ENCODE peak calls at places on chromosomes 16 and 17, in five cellular contexts. One of them, this sample, is unnamed.

GRCh38 chr17:75689441-75689873 is 22.3 kb downstream of the SAP30BP start:
- DNase-seq in fibroblast of mammary gland: no peak
- DNase-seq in effector CD4-positive, alpha-beta T cell: peak
- DNase-seq in stimulated activated CD8-positive, alpha-beta memory T cell treated with anti-CD3 and anti-CD28 coated beads, Interleukin-7, amount 100 ng/mL, for 4 hours: peak
- DNase-seq in NCI-H2081: peak
- DNase-seq in this sample: no peak

GRCh38 chr17:31425646-31426045 is 34.2 kb downstream of the RAB11FIP4 start:
- DNase-seq in fibroblast of mammary gland: no peak
- DNase-seq in effector CD4-positive, alpha-beta T cell: no peak
- DNase-seq in NCI-H2081: peak
- DNase-seq in stimulated activated CD8-positive, alpha-beta memory T cell treated with anti-CD3 and anti-CD28 coated beads, Interleukin-7, amount 100 ng/mL, for 4 hours: no peak
- DNase-seq in this sample: no peak

GRCh38 chr17:67520282-67520906 is 143.3 kb downstream of the PITPNC1 start:
- DNase-seq in stimulated activated CD8-positive, alpha-beta memory T cell treated with anti-CD3 and anti-CD28 coated beads, Interleukin-7, amount 100 ng/mL, for 4 hours: no peak
- DNase-seq in fibroblast of mammary gland: peak
- DNase-seq in effector CD4-positive, alpha-beta T cell: no peak
- DNase-seq in NCI-H2081: no peak
- DNase-seq in this sample: peak

GRCh38 chr17:71437176-71437575 is 683.6 kb upstream of the SOX9 start:
- DNase-seq in fibroblast of mammary gland: no peak
- DNase-seq in NCI-H2081: no peak
- DNase-seq in stimulated activated CD8-positive, alpha-beta memory T cell treated with anti-CD3 and anti-CD28 coated beads, Interleukin-7, amount 100 ng/mL, for 4 hours: no peak
- DNase-seq in effector CD4-positive, alpha-beta T cell: no peak
- DNase-seq in this sample: no peak

GRCh38 chr17:74354123-74354522 is 7.5 kb downstream of the BTBD17 start:
- DNase-seq in fibroblast of mammary gland: peak
- DNase-seq in effector CD4-positive, alpha-beta T cell: peak
- DNase-seq in NCI-H2081: no peak
- DNase-seq in stimulated activated CD8-positive, alpha-beta memory T cell treated with anti-CD3 and anti-CD28 coated beads, Interleukin-7, amount 100 ng/mL, for 4 hours: no peak
- DNase-seq in this sample: no peak

GRCh38 chr16:72937360-72937759 is 110.6 kb downstream of the ZFHX3 start:
- DNase-seq in effector CD4-positive, alpha-beta T cell: no peak
- DNase-seq in NCI-H2081: no peak
- DNase-seq in stimulated activated CD8-positive, alpha-beta memory T cell treated with anti-CD3 and anti-CD28 coated beads, Interleukin-7, amount 100 ng/mL, for 4 hours: no peak
- DNase-seq in fibroblast of mammary gland: no peak
- DNase-seq in this sample: no peak

GRCh38 chr16:10466861-10467260 is 81.0 kb downstream of the ATF7IP2 start:
- DNase-seq in stimulated activated CD8-positive, alpha-beta memory T cell treated with anti-CD3 and anti-CD28 coated beads, Interleukin-7, amount 100 ng/mL, for 4 hours: no peak
- DNase-seq in effector CD4-positive, alpha-beta T cell: no peak
- DNase-seq in NCI-H2081: no peak
- DNase-seq in fibroblast of mammary gland: no peak
- DNase-seq in this sample: no peak

GRCh38 chr16:75288596-75289120 is 37.2 kb upstream of the BCAR1 start:
- DNase-seq in NCI-H2081: no peak
- DNase-seq in stimulated activated CD8-positive, alpha-beta memory T cell treated with anti-CD3 and anti-CD28 coated beads, Interleukin-7, amount 100 ng/mL, for 4 hours: peak
- DNase-seq in fibroblast of mammary gland: no peak
- DNase-seq in effector CD4-positive, alpha-beta T cell: peak
- DNase-seq in this sample: no peak

GRCh38 chr16:77868478-77868877 is 80.1 kb downstream of the VAT1L start:
- DNase-seq in NCI-H2081: no peak
- DNase-seq in effector CD4-positive, alpha-beta T cell: no peak
- DNase-seq in stimulated activated CD8-positive, alpha-beta memory T cell treated with anti-CD3 and anti-CD28 coated beads, Interleukin-7, amount 100 ng/mL, for 4 hours: no peak
- DNase-seq in fibroblast of mammary gland: no peak
- DNase-seq in this sample: no peak

GRCh38 chr17:1180958-1181768 is 1.4 kb upstream of the ABR start:
- DNase-seq in stimulated activated CD8-positive, alpha-beta memory T cell treated with anti-CD3 and anti-CD28 coated beads, Interleukin-7, amount 100 ng/mL, for 4 hours: no peak
- DNase-seq in NCI-H2081: no peak
- DNase-seq in effector CD4-positive, alpha-beta T cell: no peak
- DNase-seq in fibroblast of mammary gland: no peak
- DNase-seq in this sample: no peak

GRCh38 chr16:6966925-6967324 is 365.7 kb upstream of the RBFOX1 start:
- DNase-seq in NCI-H2081: no peak
- DNase-seq in fibroblast of mammary gland: no peak
- DNase-seq in stimulated activated CD8-positive, alpha-beta memory T cell treated with anti-CD3 and anti-CD28 coated beads, Interleukin-7, amount 100 ng/mL, for 4 hours: no peak
- DNase-seq in effector CD4-positive, alpha-beta T cell: no peak
- DNase-seq in this sample: no peak